ENCODE peak calls at places on chromosomes 12 and 14, in nine cellular contexts. One of them, this sample, is unnamed.

GRCh38 chr12:112285600-112286401 is 96.4 kb downstream of the HECTD4 start:
- DNase-seq in fibroblast of the conjunctiva: no peak
- DNase-seq in hepatocyte: no peak
- DNase-seq in GM04504: no peak
- DNase-seq in SW480: no peak
- DNase-seq in GM12865: no peak
- DNase-seq in HCT116: no peak
- DNase-seq in DMS153: peak; percentile 56
- DNase-seq in stimulated activated CD4-positive, alpha-beta T cell treated with anti-CD3 and anti-CD28 coated beads, Interleukin-15, amount 100 ng/mL, for 1 hour: no peak
- DNase-seq in this sample: no peak

GRCh38 chr14:106737025-106737424 is 1210.6 kb downstream of the TMEM121 start:
- DNase-seq in stimulated activated CD4-positive, alpha-beta T cell treated with anti-CD3 and anti-CD28 coated beads, Interleukin-15, amount 100 ng/mL, for 1 hour: no peak
- DNase-seq in hepatocyte: no peak
- DNase-seq in HCT116: no peak
- DNase-seq in fibroblast of the conjunctiva: no peak
- DNase-seq in GM12865: no peak
- DNase-seq in GM04504: no peak
- DNase-seq in DMS153: no peak
- DNase-seq in SW480: no peak
- DNase-seq in this sample: no peak

GRCh38 chr14:65604946-65605345 is 192.4 kb downstream of the FUT8 start:
- DNase-seq in GM04504: no peak
- DNase-seq in GM12865: no peak
- DNase-seq in SW480: no peak
- DNase-seq in hepatocyte: no peak
- DNase-seq in HCT116: no peak
- DNase-seq in DMS153: no peak
- DNase-seq in stimulated activated CD4-positive, alpha-beta T cell treated with anti-CD3 and anti-CD28 coated beads, Interleukin-15, amount 100 ng/mL, for 1 hour: no peak
- DNase-seq in fibroblast of the conjunctiva: no peak
- DNase-seq in this sample: no peak

GRCh38 chr12:108495054-108495453 is 20.0 kb upstream of the FICD start:
- DNase-seq in stimulated activated CD4-positive, alpha-beta T cell treated with anti-CD3 and anti-CD28 coated beads, Interleukin-15, amount 100 ng/mL, for 1 hour: no peak
- DNase-seq in SW480: peak; percentile 30
- DNase-seq in fibroblast of the conjunctiva: peak; percentile 10
- DNase-seq in HCT116: peak; percentile 51
- DNase-seq in GM04504: no peak
- DNase-seq in hepatocyte: no peak
- DNase-seq in DMS153: peak; percentile 2
- DNase-seq in GM12865: peak; percentile 68
- DNase-seq in this sample: peak; percentile 85

GRCh38 chr12:46386877-46387629 is 14.5 kb upstream of the SLC38A2 start:
- DNase-seq in GM12865: peak; percentile 84
- DNase-seq in SW480: no peak
- DNase-seq in HCT116: no peak
- DNase-seq in fibroblast of the conjunctiva: peak; percentile 77
- DNase-seq in DMS153: no peak
- DNase-seq in GM04504: no peak
- DNase-seq in hepatocyte: no peak
- DNase-seq in stimulated activated CD4-positive, alpha-beta T cell treated with anti-CD3 and anti-CD28 coated beads, Interleukin-15, amount 100 ng/mL, for 1 hour: no peak
- DNase-seq in this sample: peak; percentile 75

GRCh38 chr14:22491683-22492483 is 97.1 kb downstream of the DAD1 start:
- DNase-seq in hepatocyte: no peak
- DNase-seq in HCT116: no peak
- DNase-seq in SW480: no peak
- DNase-seq in stimulated activated CD4-positive, alpha-beta T cell treated with anti-CD3 and anti-CD28 coated beads, Interleukin-15, amount 100 ng/mL, for 1 hour: no peak
- DNase-seq in GM12865: peak; percentile 90
- DNase-seq in GM04504: no peak
- DNase-seq in DMS153: no peak
- DNase-seq in fibroblast of the conjunctiva: no peak
- DNase-seq in this sample: no peak

GRCh38 chr12:12081836-12082497 is 11.2 kb downstream of the BCL2L14 start:
- DNase-seq in stimulated activated CD4-positive, alpha-beta T cell treated with anti-CD3 and anti-CD28 coated beads, Interleukin-15, amount 100 ng/mL, for 1 hour: no peak
- DNase-seq in HCT116: peak; percentile 29
- DNase-seq in DMS153: peak; percentile 33
- DNase-seq in GM04504: no peak
- DNase-seq in GM12865: peak; percentile 48
- DNase-seq in hepatocyte: peak; percentile 31
- DNase-seq in fibroblast of the conjunctiva: peak; percentile 39
- DNase-seq in SW480: peak; percentile 71
- DNase-seq in this sample: peak; percentile 62

GRCh38 chr12:14558377-14559051 is 9.2 kb downstream of the PLBD1 start:
- DNase-seq in fibroblast of the conjunctiva: no peak
- DNase-seq in hepatocyte: no peak
- DNase-seq in HCT116: no peak
- DNase-seq in GM04504: no peak
- DNase-seq in DMS153: no peak
- DNase-seq in stimulated activated CD4-positive, alpha-beta T cell treated with anti-CD3 and anti-CD28 coated beads, Interleukin-15, amount 100 ng/mL, for 1 hour: no peak
- DNase-seq in SW480: no peak
- DNase-seq in GM12865: peak; percentile 10
- DNase-seq in this sample: no peak

GRCh38 chr12:111467862-111468245 is 62.1 kb downstream of the SH2B3 start:
- DNase-seq in SW480: no peak
- DNase-seq in hepatocyte: no peak
- DNase-seq in HCT116: no peak
- DNase-seq in stimulated activated CD4-positive, alpha-beta T cell treated with anti-CD3 and anti-CD28 coated beads, Interleukin-15, amount 100 ng/mL, for 1 hour: no peak
- DNase-seq in GM12865: no peak
- DNase-seq in DMS153: no peak
- DNase-seq in GM04504: peak; percentile 56
- DNase-seq in fibroblast of the conjunctiva: no peak
- DNase-seq in this sample: no peak

GRCh38 chr14:101235042-101235871 is 326.0 kb upstream of the DIO3 start:
- DNase-seq in HCT116: peak; percentile 26
- DNase-seq in fibroblast of the conjunctiva: peak; percentile 10
- DNase-seq in stimulated activated CD4-positive, alpha-beta T cell treated with anti-CD3 and anti-CD28 coated beads, Interleukin-15, amount 100 ng/mL, for 1 hour: no peak
- DNase-seq in hepatocyte: peak; percentile 83
- DNase-seq in GM12865: peak; percentile 11
- DNase-seq in GM04504: peak; percentile 9
- DNase-seq in DMS153: no peak
- DNase-seq in SW480: peak; percentile 47
- DNase-seq in this sample: peak; percentile 75

GRCh38 chr12:76714861-76715260 is 49.1 kb upstream of the ZDHHC17 start:
- DNase-seq in GM12865: no peak
- DNase-seq in GM04504: no peak
- DNase-seq in SW480: no peak
- DNase-seq in HCT116: no peak
- DNase-seq in stimulated activated CD4-positive, alpha-beta T cell treated with anti-CD3 and anti-CD28 coated beads, Interleukin-15, amount 100 ng/mL, for 1 hour: no peak
- DNase-seq in fibroblast of the conjunctiva: no peak
- DNase-seq in DMS153: no peak
- DNase-seq in hepatocyte: no peak
- DNase-seq in this sample: no peak

GRCh38 chr14:50095895-50096294 is 20.5 kb downstream of the VCPKMT start:
- DNase-seq in GM04504: no peak
- DNase-seq in hepatocyte: no peak
- DNase-seq in SW480: no peak
- DNase-seq in HCT116: no peak
- DNase-seq in GM12865: no peak
- DNase-seq in DMS153: no peak
- DNase-seq in fibroblast of the conjunctiva: no peak
- DNase-seq in stimulated activated CD4-positive, alpha-beta T cell treated with anti-CD3 and anti-CD28 coated beads, Interleukin-15, amount 100 ng/mL, for 1 hour: no peak
- DNase-seq in this sample: no peak

GRCh38 chr12:49615725-49616124 is 7.6 kb upstream of the PRPF40B start:
- DNase-seq in DMS153: no peak
- DNase-seq in hepatocyte: no peak
- DNase-seq in GM12865: no peak
- DNase-seq in SW480: no peak
- DNase-seq in HCT116: no peak
- DNase-seq in fibroblast of the conjunctiva: no peak
- DNase-seq in stimulated activated CD4-positive, alpha-beta T cell treated with anti-CD3 and anti-CD28 coated beads, Interleukin-15, amount 100 ng/mL, for 1 hour: no peak
- DNase-seq in GM04504: no peak
- DNase-seq in this sample: no peak

GRCh38 chr12:6452245-6452731 is 446 bp downstream of the TAPBPL start:
- DNase-seq in GM12865: peak; percentile 53
- DNase-seq in fibroblast of the conjunctiva: no peak
- DNase-seq in DMS153: no peak
- DNase-seq in hepatocyte: peak; percentile 35
- DNase-seq in SW480: no peak
- DNase-seq in HCT116: no peak
- DNase-seq in stimulated activated CD4-positive, alpha-beta T cell treated with anti-CD3 and anti-CD28 coated beads, Interleukin-15, amount 100 ng/mL, for 1 hour: no peak
- DNase-seq in GM04504: no peak
- DNase-seq in this sample: peak; percentile 67

This sample was measured in Karpas-422.